ENCODE peak calls at places on chromosome 17, in ten cellular contexts. One of them, this sample, is unnamed.

GRCh38 chr17:16906670-16907069 is 65.2 kb downstream of the TNFRSF13B start:
- DNase-seq in activated CD4-positive, CD25-positive, alpha-beta regulatory T cell: no peak
- DNase-seq in GM13977: no peak
- DNase-seq in hypothalamus: no peak
- DNase-seq in GM12865: no peak
- DNase-seq in progenitor cell of endocrine pancreas: no peak
- DNase-seq in NCI-H2081: no peak
- DNase-seq in amniotic epithelial cell: peak; percentile 63
- DNase-seq in DMS 273 treated with DMSO at 0.1 percent for 48 hours: no peak
- DNase-seq in activated CD4-positive, alpha-beta T cell treated with anti-CD3 and anti-CD28 coated beads, Interleukin-2, amount 50 U/mL, for 48 hours: peak; percentile 22
- DNase-seq in this sample: no peak

GRCh38 chr17:57870283-57870635 is 20.4 kb upstream of the MRPS23 start:
- DNase-seq in activated CD4-positive, CD25-positive, alpha-beta regulatory T cell: no peak
- DNase-seq in GM13977: no peak
- DNase-seq in hypothalamus: no peak
- DNase-seq in GM12865: no peak
- DNase-seq in progenitor cell of endocrine pancreas: no peak
- DNase-seq in NCI-H2081: no peak
- DNase-seq in amniotic epithelial cell: peak; percentile 47
- DNase-seq in DMS 273 treated with DMSO at 0.1 percent for 48 hours: peak; percentile 47
- DNase-seq in activated CD4-positive, alpha-beta T cell treated with anti-CD3 and anti-CD28 coated beads, Interleukin-2, amount 50 U/mL, for 48 hours: no peak
- DNase-seq in this sample: no peak

GRCh38 chr17:28643979-28644781 is 778 bp downstream of the BLTP2 start:
- DNase-seq in activated CD4-positive, CD25-positive, alpha-beta regulatory T cell: no peak
- DNase-seq in GM13977: peak; percentile 64
- DNase-seq in hypothalamus: no peak
- DNase-seq in GM12865: peak; percentile 71
- DNase-seq in progenitor cell of endocrine pancreas: peak; percentile 18
- DNase-seq in NCI-H2081: peak; percentile 35
- DNase-seq in amniotic epithelial cell: peak; percentile 26
- DNase-seq in DMS 273 treated with DMSO at 0.1 percent for 48 hours: no peak
- DNase-seq in activated CD4-positive, alpha-beta T cell treated with anti-CD3 and anti-CD28 coated beads, Interleukin-2, amount 50 U/mL, for 48 hours: peak; percentile 45
- DNase-seq in this sample: no peak

GRCh38 chr17:50046667-50047066 is 9.2 kb upstream of the ITGA3 start:
- DNase-seq in activated CD4-positive, CD25-positive, alpha-beta regulatory T cell: no peak
- DNase-seq in GM13977: no peak
- DNase-seq in hypothalamus: no peak
- DNase-seq in GM12865: no peak
- DNase-seq in progenitor cell of endocrine pancreas: no peak
- DNase-seq in NCI-H2081: no peak
- DNase-seq in amniotic epithelial cell: no peak
- DNase-seq in DMS 273 treated with DMSO at 0.1 percent for 48 hours: no peak
- DNase-seq in activated CD4-positive, alpha-beta T cell treated with anti-CD3 and anti-CD28 coated beads, Interleukin-2, amount 50 U/mL, for 48 hours: no peak
- DNase-seq in this sample: no peak

GRCh38 chr17:20008242-20009051 is 712 bp upstream of the SPECC1 start:
- DNase-seq in activated CD4-positive, CD25-positive, alpha-beta regulatory T cell: no peak
- DNase-seq in GM13977: no peak
- DNase-seq in hypothalamus: no peak
- DNase-seq in GM12865: peak; percentile 11
- DNase-seq in progenitor cell of endocrine pancreas: no peak
- DNase-seq in NCI-H2081: peak; percentile 2
- DNase-seq in amniotic epithelial cell: peak; percentile 6
- DNase-seq in DMS 273 treated with DMSO at 0.1 percent for 48 hours: no peak
- DNase-seq in activated CD4-positive, alpha-beta T cell treated with anti-CD3 and anti-CD28 coated beads, Interleukin-2, amount 50 U/mL, for 48 hours: peak; percentile 35
- DNase-seq in this sample: peak; percentile 21

GRCh38 chr17:41530062-41531048 is 2.2 kb upstream of the KRT19 start:
- DNase-seq in activated CD4-positive, CD25-positive, alpha-beta regulatory T cell: no peak
- DNase-seq in GM13977: no peak
- DNase-seq in hypothalamus: no peak
- DNase-seq in GM12865: no peak
- DNase-seq in progenitor cell of endocrine pancreas: no peak
- DNase-seq in NCI-H2081: no peak
- DNase-seq in amniotic epithelial cell: peak; percentile 99
- DNase-seq in DMS 273 treated with DMSO at 0.1 percent for 48 hours: peak; percentile 16
- DNase-seq in activated CD4-positive, alpha-beta T cell treated with anti-CD3 and anti-CD28 coated beads, Interleukin-2, amount 50 U/mL, for 48 hours: no peak
- DNase-seq in this sample: no peak

GRCh38 chr17:2171725-2172446 is 117.0 kb downstream of the HIC1 start:
- DNase-seq in activated CD4-positive, CD25-positive, alpha-beta regulatory T cell: no peak
- DNase-seq in GM13977: no peak
- DNase-seq in hypothalamus: no peak
- DNase-seq in GM12865: no peak
- DNase-seq in progenitor cell of endocrine pancreas: no peak
- DNase-seq in NCI-H2081: peak; percentile 81
- DNase-seq in amniotic epithelial cell: peak; percentile 98
- DNase-seq in DMS 273 treated with DMSO at 0.1 percent for 48 hours: no peak
- DNase-seq in activated CD4-positive, alpha-beta T cell treated with anti-CD3 and anti-CD28 coated beads, Interleukin-2, amount 50 U/mL, for 48 hours: no peak
- DNase-seq in this sample: no peak

GRCh38 chr17:76166906-76167305 is 25.9 kb upstream of the FOXJ1 start:
- DNase-seq in activated CD4-positive, CD25-positive, alpha-beta regulatory T cell: no peak
- DNase-seq in GM13977: no peak
- DNase-seq in hypothalamus: no peak
- DNase-seq in GM12865: no peak
- DNase-seq in progenitor cell of endocrine pancreas: no peak
- DNase-seq in NCI-H2081: no peak
- DNase-seq in amniotic epithelial cell: no peak
- DNase-seq in DMS 273 treated with DMSO at 0.1 percent for 48 hours: no peak
- DNase-seq in activated CD4-positive, alpha-beta T cell treated with anti-CD3 and anti-CD28 coated beads, Interleukin-2, amount 50 U/mL, for 48 hours: no peak
- DNase-seq in this sample: no peak

GRCh38 chr17:45087496-45087975 is 26.4 kb downstream of the NMT1 start:
- DNase-seq in activated CD4-positive, CD25-positive, alpha-beta regulatory T cell: no peak
- DNase-seq in GM13977: no peak
- DNase-seq in hypothalamus: no peak
- DNase-seq in GM12865: no peak
- DNase-seq in progenitor cell of endocrine pancreas: no peak
- DNase-seq in NCI-H2081: no peak
- DNase-seq in amniotic epithelial cell: no peak
- DNase-seq in DMS 273 treated with DMSO at 0.1 percent for 48 hours: no peak
- DNase-seq in activated CD4-positive, alpha-beta T cell treated with anti-CD3 and anti-CD28 coated beads, Interleukin-2, amount 50 U/mL, for 48 hours: no peak
- DNase-seq in this sample: no peak

GRCh38 chr17:42227849-42228696 is 33.8 kb upstream of the GHDC start:
- DNase-seq in activated CD4-positive, CD25-positive, alpha-beta regulatory T cell: no peak
- DNase-seq in GM13977: no peak
- DNase-seq in hypothalamus: no peak
- DNase-seq in GM12865: no peak
- DNase-seq in progenitor cell of endocrine pancreas: no peak
- DNase-seq in NCI-H2081: no peak
- DNase-seq in amniotic epithelial cell: peak; percentile 29
- DNase-seq in DMS 273 treated with DMSO at 0.1 percent for 48 hours: no peak
- DNase-seq in activated CD4-positive, alpha-beta T cell treated with anti-CD3 and anti-CD28 coated beads, Interleukin-2, amount 50 U/mL, for 48 hours: no peak
- DNase-seq in this sample: no peak

GRCh38 chr17:63425478-63425877 is 20.6 kb downstream of the CYB561 start:
- DNase-seq in activated CD4-positive, CD25-positive, alpha-beta regulatory T cell: peak; percentile 16
- DNase-seq in GM13977: peak; percentile 83
- DNase-seq in hypothalamus: no peak
- DNase-seq in GM12865: peak; percentile 78
- DNase-seq in progenitor cell of endocrine pancreas: peak; percentile 59
- DNase-seq in NCI-H2081: peak; percentile 85
- DNase-seq in amniotic epithelial cell: peak; percentile 68
- DNase-seq in DMS 273 treated with DMSO at 0.1 percent for 48 hours: peak; percentile 41
- DNase-seq in activated CD4-positive, alpha-beta T cell treated with anti-CD3 and anti-CD28 coated beads, Interleukin-2, amount 50 U/mL, for 48 hours: peak; percentile 74
- DNase-seq in this sample: peak; percentile 59

GRCh38 chr17:21174186-21174585 is 39.8 kb downstream of the TMEM11 start:
- DNase-seq in activated CD4-positive, CD25-positive, alpha-beta regulatory T cell: no peak
- DNase-seq in GM13977: no peak
- DNase-seq in hypothalamus: no peak
- DNase-seq in GM12865: no peak
- DNase-seq in progenitor cell of endocrine pancreas: no peak
- DNase-seq in NCI-H2081: no peak
- DNase-seq in amniotic epithelial cell: peak; percentile 59
- DNase-seq in DMS 273 treated with DMSO at 0.1 percent for 48 hours: no peak
- DNase-seq in activated CD4-positive, alpha-beta T cell treated with anti-CD3 and anti-CD28 coated beads, Interleukin-2, amount 50 U/mL, for 48 hours: no peak
- DNase-seq in this sample: no peak

GRCh38 chr17:80656590-80656989 is 112.0 kb downstream of the RPTOR start:
- DNase-seq in activated CD4-positive, CD25-positive, alpha-beta regulatory T cell: no peak
- DNase-seq in GM13977: no peak
- DNase-seq in hypothalamus: no peak
- DNase-seq in GM12865: peak; percentile 45
- DNase-seq in progenitor cell of endocrine pancreas: no peak
- DNase-seq in NCI-H2081: no peak
- DNase-seq in amniotic epithelial cell: no peak
- DNase-seq in DMS 273 treated with DMSO at 0.1 percent for 48 hours: no peak
- DNase-seq in activated CD4-positive, alpha-beta T cell treated with anti-CD3 and anti-CD28 coated beads, Interleukin-2, amount 50 U/mL, for 48 hours: no peak
- DNase-seq in this sample: no peak

GRCh38 chr17:1110844-1111598 is 68.8 kb downstream of the ABR start:
- DNase-seq in activated CD4-positive, CD25-positive, alpha-beta regulatory T cell: no peak
- DNase-seq in GM13977: no peak
- DNase-seq in hypothalamus: no peak
- DNase-seq in GM12865: no peak
- DNase-seq in progenitor cell of endocrine pancreas: no peak
- DNase-seq in NCI-H2081: peak; percentile 31
- DNase-seq in amniotic epithelial cell: peak; percentile 52
- DNase-seq in DMS 273 treated with DMSO at 0.1 percent for 48 hours: no peak
- DNase-seq in activated CD4-positive, alpha-beta T cell treated with anti-CD3 and anti-CD28 coated beads, Interleukin-2, amount 50 U/mL, for 48 hours: no peak
- DNase-seq in this sample: no peak

GRCh38 chr17:73622381-73622780 is 21.9 kb downstream of the SDK2 start:
- DNase-seq in activated CD4-positive, CD25-positive, alpha-beta regulatory T cell: no peak
- DNase-seq in GM13977: no peak
- DNase-seq in hypothalamus: no peak
- DNase-seq in GM12865: no peak
- DNase-seq in progenitor cell of endocrine pancreas: no peak
- DNase-seq in NCI-H2081: no peak
- DNase-seq in amniotic epithelial cell: no peak
- DNase-seq in DMS 273 treated with DMSO at 0.1 percent for 48 hours: no peak
- DNase-seq in activated CD4-positive, alpha-beta T cell treated with anti-CD3 and anti-CD28 coated beads, Interleukin-2, amount 50 U/mL, for 48 hours: no peak
- DNase-seq in this sample: no peak

GRCh38 chr17:45131616-45132301 is 556 bp downstream of the PLCD3 start:
- DNase-seq in activated CD4-positive, CD25-positive, alpha-beta regulatory T cell: peak; percentile 32
- DNase-seq in GM13977: peak; percentile 73
- DNase-seq in hypothalamus: no peak
- DNase-seq in GM12865: peak; percentile 42
- DNase-seq in progenitor cell of endocrine pancreas: peak; percentile 71
- DNase-seq in NCI-H2081: no peak
- DNase-seq in amniotic epithelial cell: no peak
- DNase-seq in DMS 273 treated with DMSO at 0.1 percent for 48 hours: no peak
- DNase-seq in activated CD4-positive, alpha-beta T cell treated with anti-CD3 and anti-CD28 coated beads, Interleukin-2, amount 50 U/mL, for 48 hours: peak; percentile 60
- DNase-seq in this sample: no peak

GRCh38 chr17:50925296-50925891 is 59.2 kb upstream of the TOB1 start:
- DNase-seq in activated CD4-positive, CD25-positive, alpha-beta regulatory T cell: no peak
- DNase-seq in GM13977: no peak
- DNase-seq in hypothalamus: no peak
- DNase-seq in GM12865: no peak
- DNase-seq in progenitor cell of endocrine pancreas: no peak
- DNase-seq in NCI-H2081: no peak
- DNase-seq in amniotic epithelial cell: no peak
- DNase-seq in DMS 273 treated with DMSO at 0.1 percent for 48 hours: no peak
- DNase-seq in activated CD4-positive, alpha-beta T cell treated with anti-CD3 and anti-CD28 coated beads, Interleukin-2, amount 50 U/mL, for 48 hours: no peak
- DNase-seq in this sample: no peak

This sample was measured in central memory CD8-positive, alpha-beta T cell.